ENCODE peak calls at places on chromosomes 1 and 21, in eight cellular contexts. N, K, L, T, Z, A, F and J are unnamed samples.
A peak's percentile ranks its signal among the peaks of the same experiment; 100 is the strongest.

GRCh38 chr1:154957258-154957657 is 1.4 kb upstream of the PBXIP1 start:
- DNase-seq in K (no peak), N (no peak), F (no peak), A (no peak), Z (no peak), T (no peak), L (no peak), J (no peak)

GRCh38 chr1:243234978-243235657 is 20.0 kb downstream of the CEP170 start:
- DNase-seq in T (no peak), F (no peak), Z (peak; percentile 69), N (no peak), K (no peak), L (no peak), A (peak; percentile 89), J (no peak)

GRCh38 chr1:53502641-53503432 is 43.6 kb downstream of the DMRTB1 start:
- DNase-seq in L (no peak), N (no peak), Z (no peak), F (no peak), A (no peak), K (no peak), T (no peak), J (no peak)

GRCh38 chr1:109482796-109483638 is 688 bp upstream of the ATXN7L2 start:
- DNase-seq in L (peak; percentile 80), K (peak; percentile 54), Z (no peak), N (peak; percentile 24), T (no peak), F (no peak), A (no peak), J (no peak)

GRCh38 chr1:97482022-97482421 is 438.8 kb downstream of the DPYD start:
- DNase-seq in A (no peak), N (no peak), F (no peak), Z (no peak), L (no peak), K (no peak), T (no peak), J (no peak)

GRCh38 chr1:9717193-9718005 is 65.9 kb downstream of the PIK3CD start:
- DNase-seq in N (no peak), T (peak; percentile 87), A (no peak), Z (no peak), F (peak; percentile 63), K (peak; percentile 54), L (peak; percentile 83), J (peak; percentile 94)

GRCh38 chr1:220521755-220522154 is 6.2 kb upstream of the MARK1 start:
- DNase-seq in L (no peak), Z (no peak), A (no peak), K (no peak), F (no peak), N (no peak), T (no peak), J (no peak)

GRCh38 chr1:153438599-153438998 is 21.9 kb downstream of the S100A7 start:
- DNase-seq in T (no peak), N (no peak), Z (no peak), F (no peak), A (no peak), L (no peak), K (no peak), J (no peak)

GRCh38 chr1:246383217-246383616 is 123.9 kb downstream of the SMYD3 start:
- DNase-seq in Z (peak; percentile 17), T (no peak), N (no peak), L (no peak), F (no peak), K (no peak), A (no peak), J (no peak)

GRCh38 chr21:29192999-29193563 is 62.6 kb downstream of the MAP3K7CL start:
- DNase-seq in N (no peak), T (no peak), L (no peak), F (no peak), K (no peak), Z (no peak), A (no peak), J (no peak)

GRCh38 chr1:55353709-55354620 is 138.8 kb upstream of the USP24 start:
- DNase-seq in K (no peak), A (no peak), Z (no peak), N (no peak), T (no peak), F (no peak), L (peak; percentile 72), J (no peak)

GRCh38 chr1:53572061-53572801 is 113.0 kb downstream of the DMRTB1 start:
- DNase-seq in L (peak; percentile 68), K (no peak), Z (peak; percentile 51), F (no peak), T (no peak), N (peak; percentile 69), A (no peak), J (no peak)

GRCh38 chr21:38325761-38326420 is 69.1 kb downstream of the KCNJ15 start:
- DNase-seq in F (no peak), A (no peak), K (no peak), L (no peak), Z (no peak), T (no peak), N (no peak), J (no peak)

GRCh38 chr1:154808909-154809262 is 61.2 kb downstream of the KCNN3 start:
- DNase-seq in Z (no peak), N (no peak), L (no peak), F (no peak), A (no peak), K (no peak), T (no peak), J (no peak)

GRCh38 chr21:15943009-15943666 is 213.4 kb downstream of the USP25 start:
- DNase-seq in F (no peak), A (peak; percentile 10), N (no peak), T (no peak), K (no peak), L (no peak), Z (peak; percentile 65), J (no peak)

GRCh38 chr1:59686170-59686569 is 128.6 kb upstream of the HOOK1 start:
- DNase-seq in T (no peak), L (no peak), K (no peak), N (no peak), Z (no peak), F (no peak), A (peak; percentile 55), J (no peak)

GRCh38 chr1:54566438-54567141 is 18.6 kb downstream of the ACOT11 start:
- DNase-seq in F (no peak), T (no peak), L (no peak), K (no peak), A (no peak), N (no peak), Z (no peak), J (no peak)

GRCh38 chr1:156310962-156311361 is 11.9 kb upstream of the VHLL start:
- DNase-seq in Z (peak; percentile 62), T (no peak), K (no peak), F (no peak), A (peak; percentile 67), L (peak; percentile 48), N (no peak), J (no peak)

GRCh38 chr1:205667909-205668643 is 12.2 kb downstream of the SLC45A3 start:
- DNase-seq in T (no peak), Z (no peak), N (no peak), A (no peak), K (no peak), L (no peak), F (no peak), J (no peak)

GRCh38 chr1:182122265-182122664 is 60.8 kb upstream of the ZNF648 start:
- DNase-seq in L (no peak), Z (no peak), N (no peak), T (no peak), K (no peak), F (no peak), A (no peak), J (no peak)

GRCh38 chr1:169312084-169312954 is 55.3 kb downstream of the NME7 start:
- DNase-seq in K (no peak), F (no peak), T (no peak), Z (peak; percentile 97), A (peak; percentile 92), L (no peak), N (peak; percentile 76), J (no peak)

GRCh38 chr1:175174273-175174672 is 18.3 kb downstream of the KIAA0040 start:
- DNase-seq in N (no peak), A (no peak), T (no peak), L (no peak), Z (no peak), K (no peak), F (no peak), J (no peak)

GRCh38 chr1:111228748-111229126 is 1.2 kb downstream of the CHI3L2 start:
- DNase-seq in T (no peak), Z (no peak), N (no peak), L (no peak), K (no peak), A (no peak), F (no peak), J (no peak)

GRCh38 chr1:227225715-227226346 is 92.5 kb downstream of the CDC42BPA start:
- DNase-seq in N (peak; percentile 19), F (no peak), T (no peak), A (peak; percentile 67), Z (peak; percentile 93), L (no peak), K (no peak), J (no peak)

GRCh38 chr1:45522324-45523104 is 830 bp upstream of the PRDX1 start:
- DNase-seq in F (no peak), L (no peak), N (peak; percentile 24), Z (peak; percentile 79), T (no peak), A (no peak), K (no peak), J (no peak)

GRCh38 chr21:27388835-27389234 is 421.9 kb upstream of the ADAMTS5 start:
- DNase-seq in K (no peak), A (no peak), L (no peak), T (no peak), N (no peak), Z (no peak), F (no peak), J (no peak)

GRCh38 chr1:243264718-243265117 is 8.9 kb downstream of the SDCCAG8 start:
- DNase-seq in Z (peak; percentile 93), K (no peak), L (no peak), F (no peak), A (peak; percentile 67), N (no peak), T (no peak), J (no peak)

GRCh38 chr1:197149340-197149739 is 2.9 kb upstream of the ASPM start:
- DNase-seq in F (no peak), N (no peak), T (no peak), L (no peak), Z (no peak), A (no peak), K (no peak), J (no peak)

GRCh38 chr1:110102081-110102480 is 10.2 kb upstream of the UBL4B start:
- DNase-seq in F (no peak), K (no peak), Z (peak; percentile 26), L (no peak), A (no peak), N (peak; percentile 28), T (no peak), J (no peak)

GRCh38 chr1:175192630-175193338 is at the start of gene KIAA0040:
- DNase-seq in N (peak; percentile 67), L (peak; percentile 90), T (peak; percentile 54), A (no peak), K (peak; percentile 75), F (peak; percentile 56), Z (peak; percentile 13), J (peak; percentile 40)

GRCh38 chr1:107344268-107344667 is 203.4 kb downstream of the NTNG1 start:
- DNase-seq in Z (no peak), N (no peak), T (no peak), F (no peak), L (no peak), A (no peak), K (no peak), J (no peak)

GRCh38 chr1:97603218-97603617 is 317.6 kb downstream of the DPYD start:
- DNase-seq in Z (no peak), T (no peak), L (no peak), N (no peak), F (no peak), K (no peak), A (no peak), J (no peak)

GRCh38 chr1:198672124-198672523 is 33.3 kb downstream of the PTPRC start:
- DNase-seq in N (peak; percentile 48), T (no peak), K (no peak), A (no peak), F (no peak), Z (peak; percentile 75), L (no peak), J (no peak)